ENCODE peak calls at places on chromosomes 11 and 22, in six cellular contexts. One of them, this sample, is unnamed.

GRCh38 chr11:61068581-61068980 is 33.7 kb upstream of the CD5 start:
- DNase-seq in HCT116: no peak
- DNase-seq in endothelial cell of umbilical vein: no peak
- DNase-seq in GM23248: no peak
- DNase-seq in neural progenitor cell: no peak
- DNase-seq in GM23338: no peak
- DNase-seq in this sample: no peak

GRCh38 chr22:22682807-22683667 is 38.6 kb downstream of the GGTLC2 start:
- DNase-seq in HCT116: no peak
- DNase-seq in endothelial cell of umbilical vein: no peak
- DNase-seq in GM23248: peak
- DNase-seq in neural progenitor cell: no peak
- DNase-seq in GM23338: no peak
- DNase-seq in this sample: no peak

GRCh38 chr11:90434858-90435257 is 212.0 kb upstream of the CHORDC1 start:
- DNase-seq in HCT116: no peak
- DNase-seq in endothelial cell of umbilical vein: peak
- DNase-seq in GM23248: no peak
- DNase-seq in neural progenitor cell: peak
- DNase-seq in GM23338: peak
- DNase-seq in this sample: no peak

GRCh38 chr11:34052608-34053160 is 1.2 kb downstream of the CAPRIN1 start:
- DNase-seq in HCT116: no peak
- DNase-seq in endothelial cell of umbilical vein: no peak
- DNase-seq in GM23248: peak
- DNase-seq in neural progenitor cell: peak
- DNase-seq in GM23338: peak
- DNase-seq in this sample: peak

GRCh38 chr11:34564807-34565241 is 51.2 kb upstream of the ELF5 start:
- DNase-seq in HCT116: no peak
- DNase-seq in endothelial cell of umbilical vein: no peak
- DNase-seq in GM23248: no peak
- DNase-seq in neural progenitor cell: no peak
- DNase-seq in GM23338: peak
- DNase-seq in this sample: no peak

GRCh38 chr11:64004590-64004984 is 18.3 kb downstream of the OTUB1 start:
- DNase-seq in HCT116: no peak
- DNase-seq in endothelial cell of umbilical vein: no peak
- DNase-seq in GM23248: peak
- DNase-seq in neural progenitor cell: no peak
- DNase-seq in GM23338: no peak
- DNase-seq in this sample: no peak

GRCh38 chr22:38569181-38569971 is 607 bp downstream of the DMC1 start:
- DNase-seq in HCT116: no peak
- DNase-seq in endothelial cell of umbilical vein: no peak
- DNase-seq in GM23248: peak
- DNase-seq in neural progenitor cell: no peak
- DNase-seq in GM23338: peak
- DNase-seq in this sample: no peak

GRCh38 chr11:110076388-110076965 is 16.7 kb upstream of the ZC3H12C start:
- DNase-seq in HCT116: no peak
- DNase-seq in endothelial cell of umbilical vein: no peak
- DNase-seq in GM23248: peak
- DNase-seq in neural progenitor cell: no peak
- DNase-seq in GM23338: peak
- DNase-seq in this sample: no peak

GRCh38 chr11:105109855-105110750 is 29.5 kb downstream of the CARD18 start:
- DNase-seq in HCT116: no peak
- DNase-seq in endothelial cell of umbilical vein: peak
- DNase-seq in GM23248: peak
- DNase-seq in neural progenitor cell: no peak
- DNase-seq in GM23338: no peak
- DNase-seq in this sample: no peak

GRCh38 chr11:46451759-46452158 is 60.2 kb upstream of the CHRM4 start:
- DNase-seq in HCT116: no peak
- DNase-seq in endothelial cell of umbilical vein: no peak
- DNase-seq in GM23248: no peak
- DNase-seq in neural progenitor cell: no peak
- DNase-seq in GM23338: no peak
- DNase-seq in this sample: no peak

GRCh38 chr11:91997178-91997577 is 227.4 kb upstream of the FAT3 start:
- DNase-seq in HCT116: no peak
- DNase-seq in endothelial cell of umbilical vein: no peak
- DNase-seq in GM23248: no peak
- DNase-seq in neural progenitor cell: no peak
- DNase-seq in GM23338: no peak
- DNase-seq in this sample: no peak

GRCh38 chr22:23884133-23884532 is 10.1 kb upstream of the MIF start:
- DNase-seq in HCT116: no peak
- DNase-seq in endothelial cell of umbilical vein: no peak
- DNase-seq in GM23248: no peak
- DNase-seq in neural progenitor cell: no peak
- DNase-seq in GM23338: no peak
- DNase-seq in this sample: no peak

GRCh38 chr11:17633987-17634775 is 85.2 kb upstream of the MYOD1 start:
- DNase-seq in HCT116: no peak
- DNase-seq in endothelial cell of umbilical vein: no peak
- DNase-seq in GM23248: no peak
- DNase-seq in neural progenitor cell: no peak
- DNase-seq in GM23338: no peak
- DNase-seq in this sample: no peak

GRCh38 chr11:116173506-116173905 is 599.3 kb downstream of the BUD13 start:
- DNase-seq in HCT116: no peak
- DNase-seq in endothelial cell of umbilical vein: no peak
- DNase-seq in GM23248: no peak
- DNase-seq in neural progenitor cell: no peak
- DNase-seq in GM23338: no peak
- DNase-seq in this sample: no peak

GRCh38 chr22:36776722-36777121 is 803 bp upstream of the IFT27 start:
- DNase-seq in HCT116: no peak
- DNase-seq in endothelial cell of umbilical vein: no peak
- DNase-seq in GM23248: no peak
- DNase-seq in neural progenitor cell: no peak
- DNase-seq in GM23338: no peak
- DNase-seq in this sample: no peak

GRCh38 chr11:110478410-110478809 is 48.7 kb downstream of the FDX1 start:
- DNase-seq in HCT116: no peak
- DNase-seq in endothelial cell of umbilical vein: no peak
- DNase-seq in GM23248: no peak
- DNase-seq in neural progenitor cell: peak
- DNase-seq in GM23338: peak
- DNase-seq in this sample: no peak

GRCh38 chr11:70583781-70584218 is 185.5 kb downstream of the CTTN start:
- DNase-seq in HCT116: no peak
- DNase-seq in endothelial cell of umbilical vein: no peak
- DNase-seq in GM23248: no peak
- DNase-seq in neural progenitor cell: no peak
- DNase-seq in GM23338: no peak
- DNase-seq in this sample: no peak

GRCh38 chr11:108580645-108581044 is 12.9 kb downstream of the EXPH5 start:
- DNase-seq in HCT116: no peak
- DNase-seq in endothelial cell of umbilical vein: no peak
- DNase-seq in GM23248: no peak
- DNase-seq in neural progenitor cell: no peak
- DNase-seq in GM23338: no peak
- DNase-seq in this sample: no peak

GRCh38 chr11:72069787-72070251 is 10.5 kb downstream of the NUMA1 start:
- DNase-seq in HCT116: peak
- DNase-seq in endothelial cell of umbilical vein: peak
- DNase-seq in GM23248: peak
- DNase-seq in neural progenitor cell: peak
- DNase-seq in GM23338: peak
- DNase-seq in this sample: no peak

GRCh38 chr11:32152821-32153220 is 61.9 kb downstream of the RCN1 start:
- DNase-seq in HCT116: no peak
- DNase-seq in endothelial cell of umbilical vein: no peak
- DNase-seq in GM23248: no peak
- DNase-seq in neural progenitor cell: no peak
- DNase-seq in GM23338: no peak
- DNase-seq in this sample: no peak

GRCh38 chr11:15146271-15147003 is 31.7 kb downstream of the INSC start:
- DNase-seq in HCT116: no peak
- DNase-seq in endothelial cell of umbilical vein: no peak
- DNase-seq in GM23248: peak
- DNase-seq in neural progenitor cell: no peak
- DNase-seq in GM23338: no peak
- DNase-seq in this sample: no peak

GRCh38 chr11:119336744-119337469 is 2.6 kb downstream of the RNF26 start:
- DNase-seq in HCT116: no peak
- DNase-seq in endothelial cell of umbilical vein: no peak
- DNase-seq in GM23248: no peak
- DNase-seq in neural progenitor cell: no peak
- DNase-seq in GM23338: no peak
- DNase-seq in this sample: no peak

GRCh38 chr11:102396708-102397563 is 49.9 kb downstream of the BIRC2 start:
- DNase-seq in HCT116: no peak
- DNase-seq in endothelial cell of umbilical vein: no peak
- DNase-seq in GM23248: peak
- DNase-seq in neural progenitor cell: no peak
- DNase-seq in GM23338: no peak
- DNase-seq in this sample: no peak

GRCh38 chr11:6315811-6316425 is 4.4 kb downstream of the CAVIN3 start:
- DNase-seq in HCT116: peak
- DNase-seq in endothelial cell of umbilical vein: peak
- DNase-seq in GM23248: peak
- DNase-seq in neural progenitor cell: peak
- DNase-seq in GM23338: peak
- DNase-seq in this sample: peak
- TF ChIP-seq EZH2 in HCT116: no peak
- TF ChIP-seq EZH2 in endothelial cell of umbilical vein: no peak
- TF ChIP-seq EZH2 in GM23248: no peak
- TF ChIP-seq EZH2 in neural progenitor cell: no peak
- TF ChIP-seq EZH2 in GM23338: no peak
- TF ChIP-seq EZH2 in this sample: peak

DNA sequence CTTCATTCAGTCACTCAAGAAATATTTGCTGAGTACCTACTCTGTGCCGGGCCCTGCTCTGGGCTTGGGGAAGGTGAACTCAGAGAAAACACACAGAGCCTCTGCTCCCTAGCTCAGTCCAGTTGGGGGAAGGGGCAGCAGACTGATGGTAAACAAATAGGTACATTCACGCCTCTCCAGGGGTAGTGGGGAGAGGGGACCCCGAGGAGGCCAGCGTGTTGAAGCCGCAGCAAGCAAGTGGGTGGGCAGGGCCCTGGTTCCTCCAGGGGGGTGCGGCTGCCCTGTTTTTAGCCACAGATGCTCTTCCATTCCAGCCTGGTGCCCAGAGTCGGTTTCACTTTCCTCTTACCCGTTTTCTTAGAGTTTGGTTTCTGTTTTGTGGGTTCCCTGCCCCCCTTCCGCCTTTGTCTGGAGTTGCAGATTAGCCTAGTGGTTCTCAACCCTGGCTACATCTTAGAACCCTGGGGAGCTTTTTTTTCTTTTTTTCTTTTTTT is 8.7 kb downstream of the DRAP1 start:
- DNase-seq in HCT116: no peak
- DNase-seq in endothelial cell of umbilical vein: no peak
- DNase-seq in GM23248: peak
- DNase-seq in neural progenitor cell: no peak
- DNase-seq in GM23338: no peak
- DNase-seq in this sample: peak
- H3K4me2 ChIP-seq in HCT116: no peak
- H3K4me2 ChIP-seq in endothelial cell of umbilical vein: no peak
- H3K4me2 ChIP-seq in GM23248: no peak
- H3K4me2 ChIP-seq in neural progenitor cell: no peak
- H3K4me2 ChIP-seq in GM23338: no peak
- H3K4me2 ChIP-seq in this sample: peak

GRCh38 chr11:45157247-45158209 is 11.1 kb downstream of the PRDM11 start:
- DNase-seq in HCT116: no peak
- DNase-seq in endothelial cell of umbilical vein: no peak
- DNase-seq in GM23248: no peak
- DNase-seq in neural progenitor cell: no peak
- DNase-seq in GM23338: no peak
- DNase-seq in this sample: no peak

GRCh38 chr11:45156731-45157130 is 10.3 kb downstream of the PRDM11 start:
- DNase-seq in HCT116: no peak
- DNase-seq in endothelial cell of umbilical vein: no peak
- DNase-seq in GM23248: no peak
- DNase-seq in neural progenitor cell: no peak
- DNase-seq in GM23338: no peak
- DNase-seq in this sample: no peak

GRCh38 chr11:45159781-45160365 is 13.4 kb downstream of the PRDM11 start:
- DNase-seq in HCT116: no peak
- DNase-seq in endothelial cell of umbilical vein: no peak
- DNase-seq in GM23248: no peak
- DNase-seq in neural progenitor cell: no peak
- DNase-seq in GM23338: no peak
- DNase-seq in this sample: no peak

GRCh38 chr11:45158891-45159605 is 12.6 kb downstream of the PRDM11 start:
- DNase-seq in HCT116: no peak
- DNase-seq in endothelial cell of umbilical vein: no peak
- DNase-seq in GM23248: no peak
- DNase-seq in neural progenitor cell: no peak
- DNase-seq in GM23338: no peak
- DNase-seq in this sample: no peak

GRCh38 chr11:45158210-45158644 is 11.8 kb downstream of the PRDM11 start:
- DNase-seq in HCT116: no peak
- DNase-seq in endothelial cell of umbilical vein: no peak
- DNase-seq in GM23248: no peak
- DNase-seq in neural progenitor cell: peak
- DNase-seq in GM23338: no peak
- DNase-seq in this sample: no peak
- TF ChIP-seq EZH2 in HCT116: no peak
- TF ChIP-seq EZH2 in endothelial cell of umbilical vein: no peak
- TF ChIP-seq EZH2 in GM23248: no peak
- TF ChIP-seq EZH2 in neural progenitor cell: no peak
- TF ChIP-seq EZH2 in GM23338: no peak
- TF ChIP-seq EZH2 in this sample: no peak

GRCh38 chr11:126111458-126112116 is 48.9 kb upstream of the CDON start:
- DNase-seq in HCT116: no peak
- DNase-seq in endothelial cell of umbilical vein: no peak
- DNase-seq in GM23248: peak
- DNase-seq in neural progenitor cell: no peak
- DNase-seq in GM23338: no peak
- DNase-seq in this sample: no peak

GRCh38 chr11:126113012-126113411 is 50.3 kb upstream of the CDON start:
- DNase-seq in HCT116: no peak
- DNase-seq in endothelial cell of umbilical vein: no peak
- DNase-seq in GM23248: peak
- DNase-seq in neural progenitor cell: no peak
- DNase-seq in GM23338: no peak
- DNase-seq in this sample: no peak

GRCh38 chr11:126113515-126113957 is 50.9 kb upstream of the CDON start:
- DNase-seq in HCT116: peak
- DNase-seq in endothelial cell of umbilical vein: peak
- DNase-seq in GM23248: peak
- DNase-seq in neural progenitor cell: peak
- DNase-seq in GM23338: no peak
- DNase-seq in this sample: no peak

GRCh38 chr11:126113963-126114362 is 51.3 kb upstream of the CDON start:
- DNase-seq in HCT116: no peak
- DNase-seq in endothelial cell of umbilical vein: no peak
- DNase-seq in GM23248: peak
- DNase-seq in neural progenitor cell: no peak
- DNase-seq in GM23338: no peak
- DNase-seq in this sample: no peak

DNA sequence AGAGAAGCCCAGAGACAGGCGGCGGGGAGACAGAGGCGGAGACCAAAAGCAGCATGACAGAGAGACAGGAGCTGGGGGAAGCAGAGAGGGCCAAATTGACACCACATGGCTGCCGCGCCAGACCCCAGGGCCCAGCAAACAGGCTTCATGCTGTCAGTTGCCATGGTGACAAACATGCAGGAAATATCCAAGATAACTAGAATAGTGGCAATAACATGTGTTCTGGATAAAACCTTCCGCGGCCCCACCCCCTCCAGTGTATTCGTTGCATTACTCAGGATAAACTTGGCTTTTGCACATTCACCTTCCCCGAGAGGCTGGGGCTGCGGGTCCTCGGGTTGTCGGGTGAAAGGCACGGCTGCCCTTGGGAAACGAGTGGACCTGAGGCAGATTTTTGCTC is 49.9 kb upstream of the CDON start:
- DNase-seq in HCT116: no peak
- DNase-seq in endothelial cell of umbilical vein: no peak
- DNase-seq in GM23248: peak
- DNase-seq in neural progenitor cell: no peak
- DNase-seq in GM23338: no peak
- DNase-seq in this sample: no peak
- H3K4me2 ChIP-seq in HCT116: no peak
- H3K4me2 ChIP-seq in endothelial cell of umbilical vein: no peak
- H3K4me2 ChIP-seq in GM23248: peak
- H3K4me2 ChIP-seq in neural progenitor cell: no peak
- H3K4me2 ChIP-seq in GM23338: no peak
- H3K4me2 ChIP-seq in this sample: no peak